ENCODE peak calls at places on chromosome 21, in nine cellular contexts. Z is T47D; D is ACHN; G is NCI-H2029; C is mesothelial cell of epicardium; U is GM12878; P is colonic mucosa; T is endothelial cell of umbilical vein; V is stimulated activated CD4-positive, alpha-beta T cell treated with anti-CD3 and anti-CD28 coated beads, Interleukin-1b, Interleukin-23, amount 100 ng/mL, for 1 hour. F is an unnamed sample.

GRCh38 chr21:45997495-45998275 is 16.1 kb downstream of the COL6A1 start:
- DNase-seq in Z (no peak), D (no peak), G (no peak), C (no peak), U (no peak), P (peak), T (no peak), V (no peak), F (no peak)

GRCh38 chr21:33434770-33435360 is 31.7 kb downstream of the IFNGR2 start:
- DNase-seq in Z (no peak), D (peak), G (no peak), C (no peak), U (peak), P (no peak), T (peak), V (peak), F (no peak)

GRCh38 chr21:35048706-35049617 is at the start of gene RUNX1:
- DNase-seq in Z (no peak), D (peak), G (no peak), C (no peak), U (peak), P (peak), T (peak), V (no peak), F (peak)

GRCh38 chr21:30408782-30409494 is 13.1 kb downstream of the KRTAP13-1 start:
- DNase-seq in Z (peak), D (peak), G (peak), C (peak), U (no peak), P (peak), T (no peak), V (no peak), F (no peak)

GRCh38 chr21:17903929-17904639 is 84.9 kb upstream of the C21orf91 start:
- DNase-seq in Z (no peak), D (no peak), G (no peak), C (no peak), U (no peak), P (no peak), T (no peak), V (no peak), F (no peak)

GRCh38 chr21:42160111-42160949 is 58.6 kb upstream of the ABCG1 start:
- DNase-seq in Z (no peak), D (no peak), G (no peak), C (peak), U (no peak), P (no peak), T (no peak), V (no peak), F (no peak)

GRCh38 chr21:39363607-39364555 is 15.0 kb upstream of the HMGN1 start:
- DNase-seq in Z (no peak), D (no peak), G (no peak), C (no peak), U (no peak), P (no peak), T (no peak), V (no peak), F (no peak)

GRCh38 chr21:18725653-18726052 is 322.1 kb upstream of the TMPRSS15 start:
- DNase-seq in Z (no peak), D (peak), G (no peak), C (no peak), U (no peak), P (no peak), T (no peak), V (no peak), F (no peak)

GRCh38 chr21:46080171-46081021 is 17.5 kb upstream of the COL6A2 start:
- DNase-seq in Z (no peak), D (no peak), G (no peak), C (no peak), U (no peak), P (no peak), T (no peak), V (no peak), F (peak)

GRCh38 chr21:28069446-28069845 is 923.2 kb downstream of the LTN1 start:
- DNase-seq in Z (no peak), D (no peak), G (no peak), C (no peak), U (no peak), P (no peak), T (no peak), V (no peak), F (no peak)

GRCh38 chr21:35172231-35172630 is 123.1 kb upstream of the RUNX1 start:
- DNase-seq in Z (no peak), D (no peak), G (no peak), C (no peak), U (no peak), P (no peak), T (no peak), V (no peak), F (no peak)

GRCh38 chr21:42786884-42787283 is 92.5 kb downstream of the WDR4 start:
- DNase-seq in Z (no peak), D (no peak), G (no peak), C (no peak), U (no peak), P (no peak), T (no peak), V (no peak), F (no peak)

GRCh38 chr21:24353492-24353891 is 1253.8 kb downstream of the MRPL39 start:
- DNase-seq in Z (no peak), D (no peak), G (no peak), C (no peak), U (no peak), P (no peak), T (no peak), V (no peak), F (no peak)

GRCh38 chr21:44836666-44837471 is 19.0 kb upstream of the SUMO3 start:
- DNase-seq in Z (peak), D (no peak), G (no peak), C (peak), U (no peak), P (no peak), T (no peak), V (no peak), F (no peak)